ENCODE peak calls at places on chromosomes 6 and 20, in five cellular contexts. One of them, this sample, is unnamed.

GRCh38 chr6:19551611-19552010 is 285.6 kb upstream of the ID4 start:
- DNase-seq in aorta: no peak
- DNase-seq in ascending aorta: no peak
- DNase-seq in pancreas: no peak
- DNase-seq in HFF-Myc: no peak
- DNase-seq in this sample: no peak

GRCh38 chr6:71205336-71205956 is 83.2 kb upstream of the OGFRL1 start:
- DNase-seq in HFF-Myc: no peak
- DNase-seq in ascending aorta: no peak
- DNase-seq in aorta: no peak
- DNase-seq in pancreas: no peak
- DNase-seq in this sample: no peak

GRCh38 chr6:16163535-16164300 is 34.8 kb downstream of the MYLIP start:
- DNase-seq in aorta: no peak
- DNase-seq in ascending aorta: no peak
- DNase-seq in HFF-Myc: no peak
- DNase-seq in pancreas: no peak
- DNase-seq in this sample: no peak

GRCh38 chr20:32385541-32385940 is 27.4 kb downstream of the ASXL1 start:
- DNase-seq in aorta: no peak
- DNase-seq in pancreas: no peak
- DNase-seq in HFF-Myc: no peak
- DNase-seq in ascending aorta: no peak
- DNase-seq in this sample: no peak

GRCh38 chr20:44326391-44327159 is 10.3 kb upstream of the R3HDML start:
- DNase-seq in pancreas: peak
- DNase-seq in ascending aorta: no peak
- DNase-seq in HFF-Myc: no peak
- DNase-seq in aorta: no peak
- DNase-seq in this sample: no peak

GRCh38 chr6:44073612-44074382 is 53.5 kb downstream of the MRPL14 start:
- DNase-seq in ascending aorta: no peak
- DNase-seq in HFF-Myc: no peak
- DNase-seq in aorta: no peak
- DNase-seq in pancreas: no peak
- DNase-seq in this sample: peak

GRCh38 chr6:149897855-149898744 is at the start of gene RAET1E:
- DNase-seq in pancreas: no peak
- DNase-seq in ascending aorta: no peak
- DNase-seq in HFF-Myc: no peak
- DNase-seq in aorta: peak
- DNase-seq in this sample: no peak

GRCh38 chr6:43181942-43182860 is at the start of gene CUL9:
- DNase-seq in pancreas: peak
- DNase-seq in HFF-Myc: no peak
- DNase-seq in aorta: peak
- DNase-seq in ascending aorta: no peak
- DNase-seq in this sample: peak

GRCh38 chr20:63296411-63297299 is 3.7 kb downstream of the COL20A1 start:
- DNase-seq in aorta: no peak
- DNase-seq in HFF-Myc: no peak
- DNase-seq in pancreas: no peak
- DNase-seq in ascending aorta: no peak
- DNase-seq in this sample: no peak

GRCh38 chr6:116556065-116556464 is 2.5 kb downstream of the CALHM4 start:
- DNase-seq in ascending aorta: no peak
- DNase-seq in aorta: no peak
- DNase-seq in HFF-Myc: peak
- DNase-seq in pancreas: no peak
- DNase-seq in this sample: no peak

GRCh38 chr6:68032217-68032616 is 602.9 kb upstream of the ADGRB3 start:
- DNase-seq in ascending aorta: no peak
- DNase-seq in HFF-Myc: no peak
- DNase-seq in aorta: no peak
- DNase-seq in pancreas: no peak
- DNase-seq in this sample: no peak

GRCh38 chr6:106547053-106547414 is 82.3 kb downstream of the RTN4IP1 start:
- DNase-seq in HFF-Myc: no peak
- DNase-seq in pancreas: no peak
- DNase-seq in ascending aorta: no peak
- DNase-seq in aorta: no peak
- DNase-seq in this sample: no peak

GRCh38 chr6:119742188-119742803 is 392.7 kb upstream of the MAN1A1 start:
- DNase-seq in HFF-Myc: peak
- DNase-seq in aorta: peak
- DNase-seq in pancreas: peak
- DNase-seq in ascending aorta: no peak
- DNase-seq in this sample: peak

GRCh38 chr6:165627366-165627765 is 35.7 kb downstream of the PDE10A start:
- DNase-seq in pancreas: no peak
- DNase-seq in HFF-Myc: no peak
- DNase-seq in aorta: no peak
- DNase-seq in ascending aorta: no peak
- DNase-seq in this sample: no peak

GRCh38 chr6:35228483-35228882 is 14.7 kb downstream of the SCUBE3 start:
- DNase-seq in HFF-Myc: no peak
- DNase-seq in pancreas: no peak
- DNase-seq in aorta: no peak
- DNase-seq in ascending aorta: no peak
- DNase-seq in this sample: no peak

GRCh38 chr6:4599924-4600323 is 176.3 kb upstream of the CDYL start:
- DNase-seq in aorta: no peak
- DNase-seq in HFF-Myc: peak
- DNase-seq in ascending aorta: no peak
- DNase-seq in pancreas: no peak
- DNase-seq in this sample: no peak

GRCh38 chr6:164763788-164764187 is 545.6 kb downstream of the C6orf118 start:
- DNase-seq in HFF-Myc: no peak
- DNase-seq in ascending aorta: no peak
- DNase-seq in pancreas: no peak
- DNase-seq in aorta: no peak
- DNase-seq in this sample: no peak

GRCh38 chr6:152341596-152341995 is 295.6 kb downstream of the SYNE1 start:
- DNase-seq in aorta: no peak
- DNase-seq in pancreas: no peak
- DNase-seq in HFF-Myc: no peak
- DNase-seq in ascending aorta: no peak
- DNase-seq in this sample: no peak

GRCh38 chr6:13065596-13065995 is 262.7 kb downstream of the TBC1D7 start:
- DNase-seq in aorta: no peak
- DNase-seq in pancreas: no peak
- DNase-seq in ascending aorta: no peak
- DNase-seq in HFF-Myc: no peak
- DNase-seq in this sample: no peak

GRCh38 chr6:13664703-13665352 is 46.8 kb downstream of the RANBP9 start:
- DNase-seq in pancreas: no peak
- DNase-seq in ascending aorta: no peak
- DNase-seq in HFF-Myc: no peak
- DNase-seq in aorta: no peak
- DNase-seq in this sample: no peak

GRCh38 chr20:37081717-37082289 is 14.0 kb downstream of the RBL1 start:
- DNase-seq in HFF-Myc: no peak
- DNase-seq in ascending aorta: no peak
- DNase-seq in aorta: no peak
- DNase-seq in pancreas: no peak
- DNase-seq in this sample: no peak

GRCh38 chr6:52725133-52725529 is 38.1 kb downstream of the GSTA2 start:
- DNase-seq in pancreas: no peak
- DNase-seq in ascending aorta: no peak
- DNase-seq in HFF-Myc: no peak
- DNase-seq in aorta: no peak
- DNase-seq in this sample: no peak

GRCh38 chr6:155400022-155400965 is 55.3 kb downstream of the NOX3 start:
- DNase-seq in ascending aorta: no peak
- DNase-seq in HFF-Myc: no peak
- DNase-seq in pancreas: no peak
- DNase-seq in aorta: no peak
- DNase-seq in this sample: no peak

GRCh38 chr6:95091823-95092436 is 485.4 kb upstream of the MANEA start:
- DNase-seq in pancreas: no peak
- DNase-seq in aorta: no peak
- DNase-seq in ascending aorta: no peak
- DNase-seq in HFF-Myc: peak
- DNase-seq in this sample: no peak

GRCh38 chr6:3370361-3371221 is 86.3 kb downstream of the SLC22A23 start:
- DNase-seq in aorta: no peak
- DNase-seq in ascending aorta: no peak
- DNase-seq in pancreas: no peak
- DNase-seq in HFF-Myc: no peak
- DNase-seq in this sample: no peak

GRCh38 chr6:6479706-6480250 is 108.7 kb upstream of the LY86 start:
- DNase-seq in HFF-Myc: no peak
- DNase-seq in aorta: no peak
- DNase-seq in pancreas: no peak
- DNase-seq in ascending aorta: no peak
- DNase-seq in this sample: no peak

GRCh38 chr6:39051399-39052122 is 3.0 kb downstream of the GLP1R start:
- DNase-seq in ascending aorta: no peak
- DNase-seq in HFF-Myc: no peak
- DNase-seq in aorta: no peak
- DNase-seq in pancreas: peak
- DNase-seq in this sample: no peak

GRCh38 chr6:110173506-110174132 is 5.9 kb downstream of the WASF1 start:
- DNase-seq in pancreas: no peak
- DNase-seq in ascending aorta: no peak
- DNase-seq in aorta: no peak
- DNase-seq in HFF-Myc: no peak
- DNase-seq in this sample: no peak

GRCh38 chr6:90502381-90502780 is 84.5 kb downstream of the MAP3K7 start:
- DNase-seq in aorta: no peak
- DNase-seq in ascending aorta: no peak
- DNase-seq in HFF-Myc: no peak
- DNase-seq in pancreas: no peak
- DNase-seq in this sample: no peak

GRCh38 chr6:4941782-4942672 is 61.8 kb downstream of the RPP40 start:
- DNase-seq in pancreas: no peak
- DNase-seq in ascending aorta: no peak
- DNase-seq in aorta: no peak
- DNase-seq in HFF-Myc: peak
- DNase-seq in this sample: no peak

GRCh38 chr20:6956574-6956973 is 189.1 kb downstream of the BMP2 start:
- DNase-seq in aorta: no peak
- DNase-seq in ascending aorta: no peak
- DNase-seq in HFF-Myc: no peak
- DNase-seq in pancreas: no peak
- DNase-seq in this sample: no peak

GRCh38 chr20:859661-860294 is 26.3 kb downstream of the FAM110A start:
- DNase-seq in pancreas: no peak
- DNase-seq in aorta: peak
- DNase-seq in ascending aorta: no peak
- DNase-seq in HFF-Myc: no peak
- DNase-seq in this sample: no peak

GRCh38 chr20:7362601-7363000 is 577.7 kb downstream of the HAO1 start:
- DNase-seq in aorta: no peak
- DNase-seq in ascending aorta: no peak
- DNase-seq in HFF-Myc: no peak
- DNase-seq in pancreas: no peak
- DNase-seq in this sample: no peak

GRCh38 chr6:34513628-34514027 is 42.5 kb downstream of the SPDEF start:
- DNase-seq in pancreas: peak
- DNase-seq in HFF-Myc: no peak
- DNase-seq in aorta: peak
- DNase-seq in ascending aorta: no peak
- DNase-seq in this sample: no peak

GRCh38 chr20:17793986-17794385 is 94.2 kb downstream of the BANF2 start:
- DNase-seq in ascending aorta: no peak
- DNase-seq in HFF-Myc: no peak
- DNase-seq in pancreas: no peak
- DNase-seq in aorta: no peak
- DNase-seq in this sample: no peak

GRCh38 chr6:111854683-111855082 is 18.6 kb downstream of the FYN start:
- DNase-seq in ascending aorta: no peak
- DNase-seq in pancreas: no peak
- DNase-seq in HFF-Myc: no peak
- DNase-seq in aorta: no peak
- DNase-seq in this sample: no peak

GRCh38 chr6:75266716-75267291 is 17.8 kb downstream of the TMEM30A start:
- DNase-seq in HFF-Myc: no peak
- DNase-seq in ascending aorta: no peak
- DNase-seq in pancreas: no peak
- DNase-seq in aorta: no peak
- DNase-seq in this sample: no peak

GRCh38 chr20:51403465-51404220 is 138.9 kb downstream of the NFATC2 start:
- DNase-seq in ascending aorta: no peak
- DNase-seq in pancreas: no peak
- DNase-seq in HFF-Myc: no peak
- DNase-seq in aorta: no peak
- DNase-seq in this sample: no peak
- H3K4me3 ChIP-seq in ascending aorta: no peak
- H3K4me3 ChIP-seq in pancreas: no peak
- H3K4me3 ChIP-seq in HFF-Myc: no peak
- H3K4me3 ChIP-seq in aorta: no peak
- H3K4me3 ChIP-seq in this sample: no peak

GRCh38 chr6:131053546-131054240 is 9.4 kb downstream of the EPB41L2 start:
- DNase-seq in HFF-Myc: no peak
- DNase-seq in pancreas: no peak
- DNase-seq in ascending aorta: no peak
- DNase-seq in aorta: no peak
- DNase-seq in this sample: no peak
- H3K4me3 ChIP-seq in HFF-Myc: no peak
- H3K4me3 ChIP-seq in pancreas: no peak
- H3K4me3 ChIP-seq in ascending aorta: no peak
- H3K4me3 ChIP-seq in aorta: no peak
- H3K4me3 ChIP-seq in this sample: no peak

GRCh38 chr6:30259140-30260035 is 46.2 kb upstream of the TRIM26 start:
- DNase-seq in pancreas: peak
- DNase-seq in aorta: peak
- DNase-seq in ascending aorta: peak
- DNase-seq in HFF-Myc: peak
- DNase-seq in this sample: peak
- H3K4me3 ChIP-seq in pancreas: peak
- H3K4me3 ChIP-seq in aorta: peak
- H3K4me3 ChIP-seq in ascending aorta: peak
- H3K4me3 ChIP-seq in HFF-Myc: peak
- H3K4me3 ChIP-seq in this sample: peak

GRCh38 chr6:138592698-138593097 is 93.4 kb upstream of the NHSL1 start:
- DNase-seq in aorta: no peak
- DNase-seq in HFF-Myc: no peak
- DNase-seq in ascending aorta: no peak
- DNase-seq in pancreas: no peak
- DNase-seq in this sample: no peak
- H3K4me3 ChIP-seq in aorta: no peak
- H3K4me3 ChIP-seq in HFF-Myc: peak
- H3K4me3 ChIP-seq in ascending aorta: no peak
- H3K4me3 ChIP-seq in pancreas: no peak
- H3K4me3 ChIP-seq in this sample: peak

GRCh38 chr6:159499034-159499433 is 194.0 kb downstream of the SOD2 start:
- DNase-seq in ascending aorta: no peak
- DNase-seq in HFF-Myc: no peak
- DNase-seq in pancreas: no peak
- DNase-seq in aorta: no peak
- DNase-seq in this sample: no peak
- H3K4me3 ChIP-seq in ascending aorta: no peak
- H3K4me3 ChIP-seq in HFF-Myc: no peak
- H3K4me3 ChIP-seq in pancreas: no peak
- H3K4me3 ChIP-seq in aorta: no peak
- H3K4me3 ChIP-seq in this sample: no peak

GRCh38 chr6:42043787-42044475 is 6.4 kb upstream of the TAF8 start:
- DNase-seq in HFF-Myc: peak
- DNase-seq in pancreas: peak
- DNase-seq in aorta: peak
- DNase-seq in ascending aorta: peak
- DNase-seq in this sample: peak
- H3K4me3 ChIP-seq in HFF-Myc: no peak
- H3K4me3 ChIP-seq in pancreas: no peak
- H3K4me3 ChIP-seq in aorta: no peak
- H3K4me3 ChIP-seq in ascending aorta: peak
- H3K4me3 ChIP-seq in this sample: peak